ENCODE peak calls at places on chromosomes 13 and 19, in four cellular contexts. J is thoracic aorta, B is K562, I is cardiac muscle cell. G is an unnamed sample. For H3K4me1 and H3K27me3, the result is how much of the 10 kb centered on the place peaks cover.

GRCh38 chr19:48878219-48879024 is 6.2 kb downstream of the PPP1R15A start:
- DNase-seq in B (peak), J (peak), I (peak), G (no peak)

GRCh38 chr19:35783469-35784400 is 8.4 kb downstream of the ARHGAP33 start:
- DNase-seq in J (no peak), I (no peak), B (no peak), G (no peak)

GRCh38 chr13:113897161-113897560 is 33.3 kb upstream of the GAS6 start:
- DNase-seq in B (no peak), I (peak), J (no peak), G (peak)

GRCh38 chr13:33057019-33057785 is 41.0 kb downstream of the KL start:
- DNase-seq in I (peak), J (no peak), B (no peak), G (peak)

GRCh38 chr13:24923305-24923640 is 159.3 kb downstream of the RNF17 start:
- DNase-seq in J (no peak), B (no peak), I (peak), G (no peak)

GRCh38 chr13:100131863-100132574 is 43.1 kb downstream of the PCCA start:
- DNase-seq in B (peak), I (peak), J (no peak), G (peak)

GRCh38 chr19:38033658-38034150 is 126.7 kb downstream of the SIPA1L3 start:
- DNase-seq in I (no peak), J (no peak), B (no peak), G (no peak)

GRCh38 chr19:4057913-4058695 is 8.6 kb downstream of the ZBTB7A start:
- DNase-seq in B (peak), I (peak), J (peak), G (no peak)

GRCh38 chr19:45913874-45914830 is at the start of gene NANOS2:
- DNase-seq in J (no peak), I (peak), B (peak), G (peak)

GRCh38 chr19:55005684-55006488 is 32.2 kb downstream of the GP6 start:
- DNase-seq in J (no peak), I (peak), B (peak), G (peak)

GRCh38 chr19:7505288-7505681 is 10.6 kb upstream of the ZNF358 start:
- DNase-seq in B (no peak), I (no peak), J (no peak), G (no peak)

GRCh38 chr13:51453959-51454703 is 1.3 kb upstream of the INTS6 start:
- DNase-seq in J (no peak), I (no peak), B (peak), G (peak)

GRCh38 chr19:45115809-45116615 is 23.0 kb downstream of the PPP1R37 start:
- DNase-seq in J (no peak), I (no peak), B (no peak), G (peak)

GRCh38 chr19:5434970-5435641 is 20.1 kb upstream of the ZNRF4 start:
- DNase-seq in I (peak), J (no peak), B (peak), G (no peak)

GRCh38 chr19:44671400-44671799 is at the start of gene CEACAM19:
- DNase-seq in B (no peak), I (no peak), J (no peak), G (no peak)

GRCh38 chr13:29707876-29708543 is 112.5 kb upstream of the SLC7A1 start:
- DNase-seq in I (peak), B (peak), J (no peak), G (peak)

GRCh38 chr13:47680752-47681151 is 320.3 kb downstream of the SUCLA2 start:
- DNase-seq in I (peak), J (no peak), B (no peak), G (no peak)

GRCh38 chr19:7731615-7732014 is 295 bp downstream of the CLEC4G start:
- DNase-seq in I (no peak), B (no peak), J (no peak), G (no peak)

GRCh38 chr19:41753936-41754529 is 1.3 kb upstream of the CEACAM6 start:
- DNase-seq in B (peak), J (no peak), I (peak), G (peak)

GRCh38 chr19:1286859-1287621 is 1.4 kb downstream of the EFNA2 start:
- DNase-seq in J (no peak), B (no peak), I (no peak), G (no peak)
- H3K4me1 ChIP-seq in J (under half), B (half or more), I (under half), G (under half)

DNA sequence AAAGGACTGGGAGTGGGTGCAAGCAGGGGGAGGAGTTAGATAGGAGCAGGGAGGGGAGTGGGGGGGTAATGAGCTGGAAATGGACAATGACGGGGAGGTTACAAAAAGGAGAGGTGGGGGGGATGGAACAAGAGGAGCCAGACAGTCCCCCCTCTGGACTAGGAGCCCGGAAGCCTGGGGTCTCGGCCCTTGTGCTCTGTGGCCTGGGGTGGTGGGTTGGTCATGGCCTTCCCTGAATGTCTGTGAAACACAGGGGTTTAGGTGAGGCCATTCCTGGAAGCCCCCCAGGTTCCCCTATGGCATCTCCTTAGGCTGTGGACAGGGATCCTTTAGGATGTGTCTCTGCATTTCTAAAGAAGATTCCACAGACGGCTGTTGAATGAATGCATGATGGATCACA is 12.1 kb downstream of the KCNC3 start:
- DNase-seq in I (no peak), J (no peak), B (no peak), G (no peak)
- H3K27me3 ChIP-seq in I (under half), J (under half), B (under half), G (under half)

GRCh38 chr19:53873451-53874383 is 6.0 kb downstream of the MYADM start:
- DNase-seq in J (no peak), B (no peak), I (no peak), G (no peak)

GRCh38 chr19:53872762-53873161 is 5.1 kb downstream of the MYADM start:
- DNase-seq in B (no peak), I (no peak), J (no peak), G (no peak)

GRCh38 chr19:53868892-53869804 is 1.5 kb downstream of the MYADM start:
- DNase-seq in B (peak), J (peak), I (peak), G (peak)

GRCh38 chr19:53870485-53870844 is 2.8 kb downstream of the MYADM start:
- DNase-seq in B (no peak), J (no peak), I (no peak), G (no peak)

DNA sequence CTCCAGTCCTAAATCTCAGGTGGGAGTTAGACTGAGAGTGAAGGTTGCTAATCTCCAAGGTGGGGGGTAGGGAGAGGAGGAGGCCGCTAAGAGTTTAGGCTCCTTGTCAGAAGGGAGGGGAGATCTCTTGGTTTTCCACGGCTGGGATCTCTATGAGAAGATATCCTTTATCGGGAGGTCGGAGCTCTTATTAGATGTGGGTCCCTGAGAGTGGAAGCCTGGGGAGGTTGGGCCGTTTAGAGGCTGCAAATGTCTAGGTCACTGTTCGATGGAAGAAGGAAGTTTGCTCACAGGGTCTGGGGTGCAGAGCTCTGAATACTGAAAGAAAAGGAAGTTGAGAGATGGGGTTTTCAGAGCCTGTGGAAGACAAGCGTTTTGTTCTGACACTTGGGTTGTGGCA is 3.8 kb downstream of the MYADM start:
- DNase-seq in I (no peak), B (no peak), J (no peak), G (no peak)
- H3K4me1 ChIP-seq in I (under half), B (half or more), J (half or more), G (under half)

GRCh38 chr13:74886496-74886895 is 595.5 kb downstream of the TBC1D4 start:
- DNase-seq in I (peak), B (no peak), J (no peak), G (no peak)

GRCh38 chr13:74889321-74889720 is 592.6 kb downstream of the TBC1D4 start:
- DNase-seq in J (no peak), B (no peak), I (peak), G (no peak)

DNA sequence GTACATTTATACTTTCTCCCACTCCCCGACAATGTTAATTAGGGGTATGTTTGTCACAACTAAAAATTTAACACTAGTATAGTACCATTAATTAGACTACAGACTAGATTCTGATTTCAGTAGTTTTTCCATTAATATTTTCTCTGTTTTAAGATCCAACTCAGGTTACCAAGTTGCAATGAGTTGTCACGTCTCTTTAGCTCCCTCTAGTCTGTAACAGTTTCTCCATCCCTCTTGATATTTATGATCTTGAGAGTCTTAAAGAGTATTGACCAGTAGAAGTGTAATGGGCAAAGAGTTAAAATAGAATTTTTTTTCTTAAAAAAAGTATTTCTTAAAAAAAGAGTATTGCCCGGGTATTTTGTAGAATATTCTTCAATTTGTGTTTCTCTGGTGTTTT is 598.1 kb downstream of the TBC1D4 start:
- DNase-seq in J (no peak), B (no peak), I (peak), G (no peak)
- H3K27me3 ChIP-seq in J (under half), B (under half), I (under half), G (under half)

DNA sequence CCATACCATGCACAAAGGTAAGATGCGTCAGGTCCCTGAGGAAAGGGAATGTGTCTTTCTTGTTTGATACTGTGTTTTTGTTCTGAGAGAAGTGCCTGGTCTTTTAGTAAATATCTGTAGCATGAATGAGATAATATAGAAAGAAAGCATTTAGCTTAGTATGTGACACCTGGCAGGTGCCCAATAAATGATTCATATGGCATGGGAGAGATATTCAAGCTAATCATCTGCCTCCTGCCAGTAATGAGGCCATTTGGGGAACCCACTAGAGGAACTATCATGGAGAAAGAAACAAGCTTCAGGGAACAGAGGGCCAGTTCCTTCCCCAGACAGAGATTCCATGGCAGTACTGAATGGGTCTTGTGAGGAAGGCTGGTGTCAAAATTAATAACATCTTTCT is 604.0 kb downstream of the DCT start:
- DNase-seq in J (no peak), I (peak), B (no peak), G (no peak)
- H3K4me1 ChIP-seq in J (under half), I (under half), B (under half), G (under half)

GRCh38 chr19:39206122-39206521 is 2.1 kb upstream of the SYCN start:
- DNase-seq in I (no peak), B (no peak), J (no peak), G (no peak)
- H3K27me3 ChIP-seq in I (under half), B (under half), J (under half), G (under half)

GRCh38 chr19:15836345-15836594 is 20.8 kb upstream of the OR10H1 start:
- DNase-seq in J (no peak), I (no peak), B (no peak), G (no peak)
- H3K4me1 ChIP-seq in J (under half), I (under half), B (under half), G (under half)